ENCODE peak calls at places on chromosomes 12 and 14, in four cellular contexts. C is choroid plexus epithelial cell, V is osteocyte, L is left cardiac atrium. J is an unnamed sample.

GRCh38 chr14:105205718-105206208 is 24.7 kb upstream of the NUDT14 start:
- DNase-seq in C (no peak), V (no peak), L (no peak), J (peak)

GRCh38 chr12:19312637-19313036 is 126.7 kb upstream of the AEBP2 start:
- DNase-seq in C (no peak), V (no peak), L (no peak), J (no peak)

GRCh38 chr14:102980409-102980810 is 57.9 kb downstream of the AMN start:
- DNase-seq in C (peak), V (no peak), L (no peak), J (no peak)

GRCh38 chr12:50620975-50621360 is 116.2 kb downstream of the DIP2B start:
- DNase-seq in C (peak), V (no peak), L (no peak), J (no peak)

GRCh38 chr14:52692248-52692962 is 3.0 kb downstream of the ERO1A start:
- DNase-seq in C (peak), V (no peak), L (no peak), J (no peak)

GRCh38 chr12:122949816-122950215 is 16.4 kb downstream of the ABCB9 start:
- DNase-seq in C (no peak), V (no peak), L (no peak), J (no peak)

GRCh38 chr12:131825146-131825892 is 2.9 kb upstream of the MMP17 start:
- DNase-seq in C (no peak), V (no peak), L (no peak), J (peak)

GRCh38 chr14:101584049-101584859 is 23.0 kb downstream of the DIO3 start:
- DNase-seq in C (peak), V (no peak), L (no peak), J (peak)

GRCh38 chr12:132348176-132348575 is 18.8 kb upstream of the GALNT9 start:
- DNase-seq in C (no peak), V (no peak), L (no peak), J (no peak)

GRCh38 chr12:108117163-108117849 is 11.8 kb upstream of the WSCD2 start:
- DNase-seq in C (no peak), V (no peak), L (no peak), J (no peak)

GRCh38 chr12:7929069-7929792 is 6.8 kb downstream of the SLC2A3 start:
- DNase-seq in C (no peak), V (no peak), L (no peak), J (no peak)

GRCh38 chr14:101495827-101496778 is 65.2 kb upstream of the DIO3 start:
- DNase-seq in C (no peak), V (no peak), L (peak), J (peak)

GRCh38 chr12:65282840-65283239 is 4.4 kb downstream of the MSRB3 start:
- DNase-seq in C (peak), V (no peak), L (no peak), J (no peak)

GRCh38 chr12:95642583-95642982 is 91.3 kb upstream of the USP44 start:
- DNase-seq in C (no peak), V (no peak), L (no peak), J (no peak)

GRCh38 chr12:6925543-6926279 is 2.0 kb upstream of the ATN1 start:
- DNase-seq in C (peak), V (no peak), L (peak), J (peak)

GRCh38 chr12:132173135-132174014 is 29.1 kb downstream of the NOC4L start:
- DNase-seq in C (no peak), V (no peak), L (peak), J (no peak)

GRCh38 chr12:6927379-6927991 is at the start of gene ATN1:
- DNase-seq in C (peak), V (peak), L (peak), J (peak)

GRCh38 chr14:88463318-88463717 is 77.9 kb downstream of the SPATA7 start:
- DNase-seq in C (peak), V (no peak), L (no peak), J (no peak)

GRCh38 chr12:75792687-75793086 is 238.9 kb downstream of the PHLDA1 start:
- DNase-seq in C (no peak), V (no peak), L (no peak), J (no peak)

GRCh38 chr12:11863478-11863906 is 207.2 kb upstream of the BCL2L14 start:
- DNase-seq in C (no peak), V (no peak), L (peak), J (peak)